ENCODE peak calls at places on chromosomes 6 and 20, in four cellular contexts. D, N, I and P are unnamed samples.

GRCh38 chr6:32842021-32842650 is 1.7 kb downstream of the PSMB8 start:
- DNase-seq in N (no peak), D (no peak), I (no peak), P (no peak)

GRCh38 chr6:107115695-107116327 is 496 bp upstream of the BEND3 start:
- DNase-seq in N (peak; percentile 62), D (peak; percentile 26), I (peak; percentile 51), P (peak; percentile 52)

GRCh38 chr6:157230971-157231370 is 92.3 kb downstream of the TMEM242 start:
- DNase-seq in I (no peak), D (no peak), N (no peak), P (no peak)

GRCh38 chr6:108366236-108366635 is 71.4 kb downstream of the AFG1L start:
- DNase-seq in D (no peak), N (no peak), I (no peak), P (no peak)

GRCh38 chr6:3509326-3509725 is 52.5 kb upstream of the SLC22A23 start:
- DNase-seq in N (no peak), D (no peak), I (no peak), P (no peak)

GRCh38 chr6:147508871-147509608 is 550 bp downstream of the SAMD5 start:
- DNase-seq in D (peak; percentile 23), I (peak; percentile 10), N (no peak), P (no peak)

GRCh38 chr20:3753098-3753497 is 14.5 kb downstream of the ADISSP start:
- DNase-seq in N (peak; percentile 66), D (no peak), I (peak; percentile 61), P (peak; percentile 75)

GRCh38 chr20:34639755-34640222 is 37.1 kb downstream of the PIGU start:
- DNase-seq in I (no peak), D (no peak), N (peak; percentile 13), P (no peak)

GRCh38 chr20:63750807-63751470 is 11.4 kb downstream of the SLC2A4RG start:
- DNase-seq in N (no peak), I (peak; percentile 62), D (no peak), P (no peak)

GRCh38 chr6:106927531-106928398 is 46.8 kb downstream of the CD24 start:
- DNase-seq in I (peak; percentile 28), N (no peak), D (peak; percentile 19), P (no peak)

GRCh38 chr6:21587182-21587924 is 6.2 kb upstream of the SOX4 start:
- DNase-seq in N (peak; percentile 54), I (peak; percentile 23), D (peak; percentile 62), P (peak; percentile 48)

GRCh38 chr6:13412639-13413465 is 74.5 kb downstream of the GFOD1 start:
- DNase-seq in N (no peak), D (no peak), I (no peak), P (no peak)

GRCh38 chr20:38229376-38230252 is 30.9 kb downstream of the KIAA1755 start:
- DNase-seq in I (no peak), N (no peak), D (no peak), P (no peak)

GRCh38 chr20:38857703-38858102 is 52.2 kb downstream of the PPP1R16B start:
- DNase-seq in I (no peak), D (no peak), N (no peak), P (no peak)

GRCh38 chr20:47688385-47689381 is 96.6 kb downstream of the SULF2 start:
- DNase-seq in I (no peak), N (no peak), D (no peak), P (no peak)

GRCh38 chr6:164274510-164274909 is 860.0 kb downstream of the QKI start:
- DNase-seq in N (no peak), D (no peak), I (no peak), P (no peak)

GRCh38 chr20:54914995-54915394 is 439.6 kb downstream of the DOK5 start:
- DNase-seq in I (no peak), N (no peak), D (no peak), P (no peak)

GRCh38 chr6:142374090-142374783 is 72.4 kb downstream of the ADGRG6 start:
- DNase-seq in N (no peak), I (no peak), D (no peak), P (no peak)

GRCh38 chr20:12984069-12984765 is 24.6 kb upstream of the SPTLC3 start:
- DNase-seq in N (no peak), I (no peak), D (no peak), P (no peak)

GRCh38 chr20:8196096-8196495 is 64.0 kb downstream of the PLCB1 start:
- DNase-seq in I (no peak), N (no peak), D (no peak), P (no peak)

GRCh38 chr6:132316970-132317369 is 84.3 kb downstream of the MOXD1 start:
- DNase-seq in N (no peak), D (no peak), I (no peak), P (no peak)

GRCh38 chr20:52747736-52748135 is 224.4 kb upstream of the TSHZ2 start:
- DNase-seq in D (no peak), N (peak; percentile 79), I (no peak), P (no peak)

GRCh38 chr20:5195655-5196054 is 68.8 kb downstream of the CDS2 start:
- DNase-seq in I (no peak), D (no peak), N (no peak), P (no peak)

GRCh38 chr20:7505835-7506221 is 434.4 kb downstream of the HAO1 start:
- DNase-seq in N (no peak), D (no peak), I (no peak), P (no peak)

GRCh38 chr6:77467038-77467437 is 3.7 kb upstream of the HTR1B start:
- DNase-seq in N (no peak), D (no peak), I (no peak), P (no peak)

GRCh38 chr6:133549252-133549925 is 308.2 kb downstream of the EYA4 start:
- DNase-seq in I (no peak), D (no peak), N (no peak), P (no peak)